ENCODE peak calls at places on chromosomes 3 and 15, in four cellular contexts. One of them, this sample, is unnamed.
A peak's percentile ranks its signal among the peaks of the same experiment; 100 is the strongest.

GRCh38 chr3:134352031-134352671 is 22.1 kb downstream of the AMOTL2 start:
- DNase-seq in endothelial cell of umbilical vein: no peak
- DNase-seq in GM23248: peak; percentile 65
- DNase-seq in A673: no peak
- DNase-seq in this sample: no peak

GRCh38 chr3:13082677-13083076 is 9.4 kb upstream of the IQSEC1 start:
- DNase-seq in endothelial cell of umbilical vein: no peak
- DNase-seq in GM23248: no peak
- DNase-seq in A673: no peak
- DNase-seq in this sample: no peak

GRCh38 chr15:76006136-76006778 is 6.0 kb downstream of the NRG4 start:
- DNase-seq in GM23248: peak; percentile 51
- DNase-seq in A673: no peak
- DNase-seq in endothelial cell of umbilical vein: no peak
- DNase-seq in this sample: no peak

GRCh38 chr3:161349529-161350278 is 21.6 kb downstream of the SPTSSB start:
- DNase-seq in A673: peak; percentile 71
- DNase-seq in GM23248: peak; percentile 91
- DNase-seq in endothelial cell of umbilical vein: no peak
- DNase-seq in this sample: no peak

GRCh38 chr15:77187751-77188464 is 117.0 kb upstream of the TSPAN3 start:
- DNase-seq in endothelial cell of umbilical vein: peak; percentile 98
- DNase-seq in A673: peak; percentile 37
- DNase-seq in GM23248: peak; percentile 78
- DNase-seq in this sample: peak; percentile 73

GRCh38 chr3:124261301-124261700 is 269.4 kb upstream of the ROPN1 start:
- DNase-seq in A673: no peak
- DNase-seq in endothelial cell of umbilical vein: no peak
- DNase-seq in GM23248: peak; percentile 53
- DNase-seq in this sample: no peak

GRCh38 chr3:123627673-123628670 is 43.1 kb upstream of the HACD2 start:
- DNase-seq in endothelial cell of umbilical vein: no peak
- DNase-seq in GM23248: no peak
- DNase-seq in A673: no peak
- DNase-seq in this sample: no peak

GRCh38 chr15:77266708-77267387 is 153.1 kb downstream of the PEAK1 start:
- DNase-seq in GM23248: peak; percentile 72
- DNase-seq in A673: peak; percentile 70
- DNase-seq in endothelial cell of umbilical vein: no peak
- DNase-seq in this sample: no peak

GRCh38 chr3:122974764-122975162 is 52.8 kb downstream of the SEMA5B start:
- DNase-seq in GM23248: peak; percentile 49
- DNase-seq in endothelial cell of umbilical vein: peak; percentile 7
- DNase-seq in A673: peak; percentile 44
- DNase-seq in this sample: no peak

GRCh38 chr15:76793162-76793561 is 112.0 kb downstream of the SCAPER start:
- DNase-seq in A673: no peak
- DNase-seq in GM23248: no peak
- DNase-seq in endothelial cell of umbilical vein: no peak
- DNase-seq in this sample: no peak

GRCh38 chr3:47247131-47248064 is 35.2 kb downstream of the KIF9 start:
- DNase-seq in GM23248: no peak
- DNase-seq in endothelial cell of umbilical vein: no peak
- DNase-seq in A673: no peak
- DNase-seq in this sample: no peak

GRCh38 chr3:77795013-77795412 is 755.1 kb downstream of the ROBO2 start:
- DNase-seq in endothelial cell of umbilical vein: no peak
- DNase-seq in GM23248: no peak
- DNase-seq in A673: no peak
- DNase-seq in this sample: no peak

GRCh38 chr3:79040701-79041100 is 727.1 kb downstream of the ROBO1 start:
- DNase-seq in GM23248: peak; percentile 96
- DNase-seq in A673: no peak
- DNase-seq in endothelial cell of umbilical vein: no peak
- DNase-seq in this sample: no peak

GRCh38 chr3:186303985-186304384 is 58.0 kb downstream of the DGKG start:
- DNase-seq in A673: no peak
- DNase-seq in GM23248: no peak
- DNase-seq in endothelial cell of umbilical vein: no peak
- DNase-seq in this sample: no peak

GRCh38 chr15:73784299-73784698 is 31.1 kb upstream of the INSYN1 start:
- DNase-seq in GM23248: no peak
- DNase-seq in endothelial cell of umbilical vein: no peak
- DNase-seq in A673: no peak
- DNase-seq in this sample: no peak

GRCh38 chr3:8445861-8446260 is 55.8 kb upstream of the LMCD1 start:
- DNase-seq in A673: peak; percentile 45
- DNase-seq in GM23248: peak; percentile 97
- DNase-seq in endothelial cell of umbilical vein: peak; percentile 99
- DNase-seq in this sample: no peak

GRCh38 chr3:47867451-47868017 is 64.6 kb downstream of the DHX30 start:
- DNase-seq in endothelial cell of umbilical vein: no peak
- DNase-seq in A673: no peak
- DNase-seq in GM23248: no peak
- DNase-seq in this sample: no peak

GRCh38 chr3:128480717-128481437 is 12.1 kb downstream of the GATA2 start:
- DNase-seq in A673: no peak
- DNase-seq in GM23248: no peak
- DNase-seq in endothelial cell of umbilical vein: no peak
- DNase-seq in this sample: no peak

GRCh38 chr3:128482857-128483656 is 9.9 kb downstream of the GATA2 start:
- DNase-seq in GM23248: peak; percentile 93
- DNase-seq in A673: no peak
- DNase-seq in endothelial cell of umbilical vein: peak; percentile 99
- DNase-seq in this sample: no peak

GRCh38 chr3:128480278-128480677 is 12.7 kb downstream of the GATA2 start:
- DNase-seq in GM23248: no peak
- DNase-seq in endothelial cell of umbilical vein: peak; percentile 31
- DNase-seq in A673: no peak
- DNase-seq in this sample: no peak

GRCh38 chr3:128482175-128482856 is 10.7 kb downstream of the GATA2 start:
- DNase-seq in endothelial cell of umbilical vein: peak; percentile 48
- DNase-seq in A673: no peak
- DNase-seq in GM23248: peak; percentile 77
- DNase-seq in this sample: no peak

GRCh38 chr3:128481438-128481942 is 11.5 kb downstream of the GATA2 start:
- DNase-seq in A673: no peak
- DNase-seq in endothelial cell of umbilical vein: peak; percentile 53
- DNase-seq in GM23248: peak; percentile 46
- DNase-seq in this sample: no peak
- TF ChIP-seq EZH2 in A673: no peak
- TF ChIP-seq EZH2 in endothelial cell of umbilical vein: no peak
- TF ChIP-seq EZH2 in GM23248: no peak
- TF ChIP-seq EZH2 in this sample: no peak

GRCh38 chr3:184377374-184377773 is 633 bp downstream of the THPO start:
- DNase-seq in GM23248: no peak
- DNase-seq in A673: no peak
- DNase-seq in endothelial cell of umbilical vein: no peak
- DNase-seq in this sample: no peak

GRCh38 chr3:184380210-184380626 is 364 bp downstream of the CHRD start:
- DNase-seq in endothelial cell of umbilical vein: no peak
- DNase-seq in GM23248: peak; percentile 75
- DNase-seq in A673: no peak
- DNase-seq in this sample: peak; percentile 49

GRCh38 chr3:184377882-184378445 is at the start of gene THPO:
- DNase-seq in A673: no peak
- DNase-seq in endothelial cell of umbilical vein: no peak
- DNase-seq in GM23248: no peak
- DNase-seq in this sample: no peak

GRCh38 chr3:184379375-184380209 is at the start of gene CHRD:
- DNase-seq in GM23248: no peak
- DNase-seq in endothelial cell of umbilical vein: no peak
- DNase-seq in A673: no peak
- DNase-seq in this sample: no peak

GRCh38 chr3:184378650-184379374 is 805 bp upstream of the THPO start:
- DNase-seq in A673: no peak
- DNase-seq in GM23248: no peak
- DNase-seq in endothelial cell of umbilical vein: no peak
- DNase-seq in this sample: no peak
- TF ChIP-seq EZH2 in A673: no peak
- TF ChIP-seq EZH2 in GM23248: peak; percentile 33
- TF ChIP-seq EZH2 in endothelial cell of umbilical vein: peak; percentile 63
- TF ChIP-seq EZH2 in this sample: no peak

DNA sequence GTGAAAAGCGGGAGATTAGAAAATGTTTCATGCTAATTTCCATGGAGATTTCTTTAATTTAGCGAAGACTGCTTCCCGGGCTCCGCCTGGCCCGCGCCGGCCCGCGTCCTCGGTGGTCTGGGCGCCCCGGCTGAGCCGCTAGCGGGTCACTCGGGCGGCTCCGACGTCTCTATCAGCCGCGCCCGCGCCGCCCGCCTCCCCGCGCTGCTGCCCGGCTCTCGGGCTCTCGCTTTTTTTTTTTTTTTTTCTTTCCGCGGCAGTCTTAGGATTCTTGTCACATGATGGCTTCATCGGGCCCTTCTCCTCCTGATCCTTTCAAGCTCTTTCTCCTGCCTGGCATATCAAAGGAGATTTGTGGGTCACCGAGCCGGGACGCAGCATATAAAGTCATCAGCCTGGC is 617.3 kb downstream of the NR2F2 start:
- DNase-seq in GM23248: no peak
- DNase-seq in A673: peak; percentile 71
- DNase-seq in endothelial cell of umbilical vein: peak; percentile 22
- DNase-seq in this sample: no peak
- TF ChIP-seq EZH2 in GM23248: no peak
- TF ChIP-seq EZH2 in A673: no peak
- TF ChIP-seq EZH2 in endothelial cell of umbilical vein: no peak
- TF ChIP-seq EZH2 in this sample: no peak

DNA sequence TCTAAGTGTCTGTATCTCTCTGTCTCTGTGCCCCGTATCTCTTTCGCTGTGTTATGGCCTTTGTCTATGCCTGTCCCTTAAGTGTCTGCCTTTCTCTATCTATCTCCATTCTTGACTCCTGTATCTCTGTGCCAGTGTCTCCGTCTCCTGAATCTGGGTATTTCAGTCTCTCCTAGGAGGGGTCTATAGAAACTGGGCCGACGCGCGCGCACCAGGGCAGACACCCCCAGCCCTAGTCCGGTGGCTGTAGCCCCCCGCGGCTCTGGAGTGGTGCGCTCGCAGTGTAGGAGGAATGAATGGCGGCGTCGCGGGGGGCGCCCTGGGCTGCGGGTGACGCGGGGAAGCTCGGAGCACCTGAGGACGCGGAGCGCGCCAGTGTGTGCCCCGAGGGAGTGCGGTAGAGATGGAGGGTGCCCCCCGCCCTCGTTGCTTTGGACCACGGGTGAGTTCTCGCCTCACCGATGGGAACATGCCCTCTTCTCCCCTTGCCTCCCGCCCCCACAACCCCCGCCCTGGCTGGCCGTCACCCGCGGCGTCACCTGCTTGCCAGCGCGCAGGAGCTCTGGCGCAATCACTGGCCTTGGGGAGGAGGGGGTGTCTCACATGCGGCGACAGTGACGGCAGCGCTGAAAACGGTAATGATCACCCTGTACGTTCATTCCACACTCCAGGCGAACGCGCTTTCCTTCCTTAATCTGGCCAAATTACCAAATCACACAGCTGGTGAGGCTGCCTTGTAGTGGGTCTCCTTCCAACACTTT is 993 bp upstream of the CAMK2N2 start:
- DNase-seq in endothelial cell of umbilical vein: peak; percentile 20
- DNase-seq in GM23248: peak; percentile 22
- DNase-seq in A673: no peak
- DNase-seq in this sample: no peak
- TF ChIP-seq EZH2 in endothelial cell of umbilical vein: peak; percentile 69
- TF ChIP-seq EZH2 in GM23248: no peak
- TF ChIP-seq EZH2 in A673: no peak
- TF ChIP-seq EZH2 in this sample: no peak

DNA sequence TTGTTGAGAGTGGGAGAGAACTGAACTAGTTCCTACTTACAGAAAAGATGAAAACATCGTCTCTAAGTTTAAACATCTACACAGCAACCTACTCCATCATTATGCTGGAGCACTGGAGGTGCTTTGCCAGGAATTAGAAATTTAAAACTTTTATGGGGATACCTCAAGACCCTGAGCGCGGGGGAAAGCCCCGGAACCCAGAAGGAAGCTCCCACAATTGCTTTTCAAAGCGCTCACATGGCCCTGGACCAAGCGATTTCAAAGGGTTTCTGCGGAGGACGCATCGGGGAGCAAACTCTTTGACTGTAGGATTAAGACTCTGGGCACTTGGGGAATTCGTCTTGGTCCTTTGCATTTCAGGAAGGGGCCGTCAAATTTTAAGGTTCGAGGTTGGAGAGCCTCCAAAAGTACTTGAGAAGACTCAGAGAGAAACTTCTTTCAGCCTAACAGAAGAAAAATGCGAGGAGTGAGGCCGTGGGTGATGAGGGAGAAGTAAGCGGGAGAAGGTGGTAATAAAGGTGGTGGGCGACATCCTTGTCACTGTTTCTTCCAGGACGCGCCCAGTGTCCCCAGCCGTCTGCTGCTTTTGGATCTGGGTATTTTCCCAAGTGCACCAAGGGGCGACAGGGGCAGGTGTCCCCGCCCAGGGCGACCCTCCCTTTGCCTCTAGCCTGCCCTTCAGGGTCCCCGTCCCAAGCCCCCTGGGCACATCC is 591 bp downstream of the PROK2 start:
- DNase-seq in endothelial cell of umbilical vein: no peak
- DNase-seq in A673: no peak
- DNase-seq in GM23248: no peak
- DNase-seq in this sample: no peak
- TF ChIP-seq EZH2 in endothelial cell of umbilical vein: no peak
- TF ChIP-seq EZH2 in A673: no peak
- TF ChIP-seq EZH2 in GM23248: peak; percentile 63
- TF ChIP-seq EZH2 in this sample: no peak

DNA sequence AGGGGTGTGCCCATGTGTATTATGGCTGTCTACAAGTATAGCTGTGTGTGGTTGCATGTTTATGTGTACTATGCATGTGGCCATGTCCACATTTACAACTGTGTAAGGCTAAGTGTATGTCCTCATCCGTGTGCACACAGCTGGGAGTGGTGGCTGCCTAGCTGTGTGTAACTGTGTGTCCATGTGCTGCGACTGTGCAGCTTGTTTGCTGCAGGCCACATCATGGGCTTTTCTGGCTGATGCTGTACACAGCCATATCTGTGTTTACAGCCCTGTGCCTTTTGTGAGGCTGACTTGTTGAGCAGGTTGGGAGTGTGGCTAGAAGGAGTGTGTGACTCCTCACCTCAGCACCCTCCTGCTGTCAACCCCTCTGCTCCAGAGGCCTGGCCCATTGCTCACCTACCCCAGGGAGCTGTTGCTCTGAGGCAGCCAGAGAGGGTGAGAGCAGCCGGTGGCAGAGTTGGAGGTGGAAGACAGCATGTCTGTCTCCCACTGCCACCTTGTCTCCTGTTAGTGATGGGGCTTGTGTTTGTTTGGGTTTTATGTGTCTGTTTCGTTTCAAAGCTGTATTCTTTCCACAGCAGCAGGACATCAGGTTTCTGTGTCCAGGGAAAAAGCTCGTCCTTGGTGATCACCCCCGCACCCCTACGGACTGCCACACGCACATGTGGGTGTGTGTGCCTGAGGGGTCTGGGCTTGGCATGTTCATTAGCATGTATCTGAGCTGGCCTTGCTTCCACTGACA is 1.4 kb upstream of the GRM2 start:
- DNase-seq in A673: no peak
- DNase-seq in GM23248: no peak
- DNase-seq in endothelial cell of umbilical vein: no peak
- DNase-seq in this sample: no peak
- TF ChIP-seq EZH2 in A673: no peak
- TF ChIP-seq EZH2 in GM23248: no peak
- TF ChIP-seq EZH2 in endothelial cell of umbilical vein: no peak
- TF ChIP-seq EZH2 in this sample: no peak

This sample was measured in MM.1S.